ENCODE peak calls at places on chromosome 1, in five cellular contexts. P is transverse colon; N is CD4-positive, alpha-beta memory T cell; C is BE2C; Y is stomach. F is an unnamed sample. For H3K36me3, the result is how much of the 10 kb centered on the place peaks cover.

GRCh38 chr1:43048601-43049011 is 89.9 kb upstream of the SLC2A1 start:
- DNase-seq in N (no peak), C (peak), P (no peak), Y (no peak), F (peak)

GRCh38 chr1:204442376-204443259 is 31.0 kb upstream of the PPP1R15B start:
- DNase-seq in N (no peak), Y (no peak), C (no peak), P (no peak), F (no peak)

GRCh38 chr1:99674665-99675064 is 28.8 kb downstream of the PALMD start:
- DNase-seq in C (no peak), N (no peak), Y (no peak), P (no peak), F (peak)

GRCh38 chr1:244239261-244239770 is 188.2 kb downstream of the ZBTB18 start:
- DNase-seq in C (no peak), Y (no peak), N (no peak), P (no peak), F (peak)

GRCh38 chr1:118360817-118361216 is 175.8 kb upstream of the SPAG17 start:
- DNase-seq in Y (no peak), P (no peak), N (no peak), C (no peak), F (peak)

GRCh38 chr1:205676597-205676996 is 3.7 kb downstream of the SLC45A3 start:
- DNase-seq in N (no peak), P (no peak), C (no peak), Y (no peak), F (no peak)

GRCh38 chr1:220368352-220369265 is 96.4 kb upstream of the RAB3GAP2 start:
- DNase-seq in P (no peak), C (no peak), Y (no peak), N (no peak), F (peak)

GRCh38 chr1:27940297-27940696 is 5.5 kb downstream of the SMPDL3B start:
- DNase-seq in Y (peak), P (peak), C (peak), N (peak), F (no peak)

GRCh38 chr1:238063454-238063853 is 172.7 kb upstream of the ZP4 start:
- DNase-seq in C (peak), N (no peak), P (no peak), Y (no peak), F (peak)

GRCh38 chr1:46595127-46595526 is 8.9 kb downstream of the MKNK1 start:
- DNase-seq in P (peak), C (no peak), N (no peak), Y (no peak), F (no peak)

GRCh38 chr1:106817626-106818025 is 238.8 kb upstream of the PRMT6 start:
- DNase-seq in P (no peak), C (no peak), Y (no peak), N (no peak), F (no peak)

GRCh38 chr1:24980836-24981631 is 51.0 kb upstream of the RUNX3 start:
- DNase-seq in C (no peak), Y (no peak), P (no peak), N (no peak), F (peak)

DNA sequence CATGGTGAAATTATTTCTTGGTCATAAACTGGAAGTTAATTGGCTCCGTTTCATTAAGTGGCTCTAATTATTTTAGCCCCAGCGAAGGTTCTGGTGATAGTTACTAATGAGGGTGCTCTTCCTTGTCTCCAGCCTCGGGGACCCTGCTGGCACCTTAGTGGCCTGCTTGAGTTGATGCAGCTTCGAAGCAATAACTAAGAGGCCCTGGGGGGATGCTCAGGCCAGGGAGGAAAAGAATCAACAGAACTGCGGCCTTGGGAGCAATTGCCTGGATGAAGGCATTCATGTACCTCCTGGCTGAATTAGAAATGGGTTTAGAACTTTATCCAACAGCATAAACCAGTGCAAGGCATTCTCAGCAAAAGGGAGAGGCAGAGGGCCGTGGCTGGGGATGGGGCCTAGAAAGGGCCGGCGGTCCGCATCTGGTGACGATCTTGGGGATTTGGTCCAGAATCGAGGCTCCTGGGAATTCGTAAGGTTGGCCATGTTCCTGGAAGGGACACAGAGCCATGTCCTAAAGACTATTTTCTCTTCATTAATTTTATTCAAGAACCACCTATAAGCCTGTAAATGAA is 100.0 kb upstream of the AJAP1 start:
- DNase-seq in Y (no peak), C (no peak), N (no peak), P (no peak), F (no peak)
- H3K36me3 ChIP-seq in Y (under half), C (under half), N (under half), P (under half), F (under half)

GRCh38 chr1:208238710-208239517 is 5.3 kb downstream of the PLXNA2 start:
- DNase-seq in N (peak), P (no peak), Y (no peak), C (peak), F (peak)

GRCh38 chr1:208240698-208241355 is 3.4 kb downstream of the PLXNA2 start:
- DNase-seq in Y (no peak), N (no peak), P (no peak), C (no peak), F (no peak)

GRCh38 chr1:208241541-208241940 is 2.6 kb downstream of the PLXNA2 start:
- DNase-seq in N (no peak), P (no peak), Y (no peak), C (peak), F (no peak)

GRCh38 chr1:208242186-208242585 is 2.0 kb downstream of the PLXNA2 start:
- DNase-seq in P (no peak), C (no peak), Y (no peak), N (no peak), F (no peak)

DNA sequence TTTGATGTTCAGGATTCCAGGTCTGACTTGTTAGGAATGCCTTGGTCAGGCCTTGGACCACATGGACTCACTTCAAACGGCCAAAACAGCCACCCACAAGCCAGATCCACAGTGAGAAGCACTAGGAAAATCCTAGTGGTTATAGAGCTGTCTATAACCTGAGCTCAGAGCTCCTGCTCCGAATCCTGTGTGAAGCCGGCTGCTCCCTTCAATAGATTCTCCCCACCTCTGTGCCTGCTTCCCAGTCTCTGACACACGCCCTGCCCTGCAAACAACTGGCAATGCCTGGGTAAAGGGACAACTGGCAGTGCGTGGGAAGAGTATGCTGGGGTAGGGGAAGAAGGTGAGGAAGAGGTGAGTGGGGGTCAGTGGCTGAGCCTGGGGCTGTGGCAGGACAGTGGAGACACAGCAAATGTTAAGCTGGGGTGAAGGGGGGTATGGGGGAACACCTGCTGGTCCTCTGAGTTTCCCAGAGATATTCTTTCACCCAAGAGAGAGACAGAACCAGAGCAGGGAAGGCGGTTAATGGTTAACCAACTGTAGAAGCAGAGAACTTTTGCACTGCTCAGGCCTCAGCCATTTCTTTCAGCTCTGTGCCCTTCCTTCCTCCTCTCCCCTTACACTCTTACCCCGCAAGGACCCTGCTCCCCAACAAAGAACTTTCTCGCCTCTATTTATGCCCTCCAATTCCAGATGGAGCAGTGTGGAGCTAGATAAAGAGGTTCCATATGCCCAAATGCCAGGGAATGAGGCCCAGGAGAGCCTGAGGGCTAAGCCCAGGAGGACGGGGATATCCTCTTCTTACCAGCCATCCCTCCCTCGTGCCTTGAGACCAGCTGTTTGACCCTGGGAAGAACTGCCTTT is 4.4 kb downstream of the PLXNA2 start:
- DNase-seq in Y (peak), N (no peak), C (no peak), P (peak), F (no peak)
- H3K4me3 ChIP-seq in Y (no peak), N (no peak), C (peak), P (peak), F (no peak)

DNA sequence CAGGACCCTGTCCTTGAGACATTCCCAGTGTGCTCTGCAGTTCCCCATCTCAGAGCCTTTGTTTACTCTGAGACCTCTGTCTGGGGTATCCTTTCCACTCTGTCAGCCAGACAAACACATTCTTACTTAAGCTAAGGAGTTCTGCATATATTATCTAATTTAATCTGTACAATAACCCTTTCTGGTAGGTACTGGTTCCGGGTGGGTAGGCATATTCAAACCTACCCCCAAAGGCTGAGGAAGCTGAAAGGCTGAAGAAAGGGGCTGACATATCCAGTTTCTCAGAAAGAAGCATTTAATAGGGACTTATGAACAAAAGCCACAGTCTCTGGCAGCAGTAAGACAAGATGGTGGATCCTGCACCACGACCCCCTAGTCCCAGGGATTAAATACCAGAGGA is 53.1 kb downstream of the KCNN3 start:
- DNase-seq in P (no peak), N (no peak), Y (no peak), C (no peak), F (no peak)
- H3K36me3 ChIP-seq in P (under half), N (under half), Y (under half), C (under half), F (under half)

GRCh38 chr1:189350983-189351616 is 1126.6 kb downstream of the BRINP3 start:
- DNase-seq in C (no peak), Y (no peak), N (no peak), P (no peak), F (no peak)
- H3K4me3 ChIP-seq in C (peak), Y (no peak), N (no peak), P (no peak), F (no peak)

GRCh38 chr1:151418048-151418447 is 18.7 kb downstream of the PSMB4 start:
- DNase-seq in Y (no peak), N (no peak), P (no peak), C (no peak), F (no peak)
- H3K36me3 ChIP-seq in Y (under half), N (under half), P (half or more), C (half or more), F (under half)

DNA sequence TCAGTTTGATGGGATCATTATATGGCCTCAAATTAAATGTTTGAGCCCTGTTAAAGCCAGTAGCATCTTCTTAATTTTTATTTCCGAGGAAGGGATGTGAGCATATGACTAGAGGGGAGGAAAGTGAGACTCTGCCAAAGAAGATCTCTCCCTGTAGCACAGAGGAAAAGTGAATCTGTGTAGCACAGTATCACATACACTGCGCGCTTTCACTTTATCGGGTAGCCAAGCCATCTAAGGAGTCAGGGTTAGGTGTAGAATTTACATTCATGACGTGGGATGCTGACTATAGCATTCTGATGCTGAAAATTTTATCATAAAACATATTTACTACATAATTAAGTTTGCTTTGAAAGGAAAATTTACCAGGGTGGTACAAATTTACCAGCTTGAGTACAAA is 24.0 kb downstream of the LRRC8D start:
- DNase-seq in Y (no peak), N (no peak), P (no peak), C (no peak), F (no peak)
- H3K4me3 ChIP-seq in Y (no peak), N (peak), P (no peak), C (peak), F (no peak)

DNA sequence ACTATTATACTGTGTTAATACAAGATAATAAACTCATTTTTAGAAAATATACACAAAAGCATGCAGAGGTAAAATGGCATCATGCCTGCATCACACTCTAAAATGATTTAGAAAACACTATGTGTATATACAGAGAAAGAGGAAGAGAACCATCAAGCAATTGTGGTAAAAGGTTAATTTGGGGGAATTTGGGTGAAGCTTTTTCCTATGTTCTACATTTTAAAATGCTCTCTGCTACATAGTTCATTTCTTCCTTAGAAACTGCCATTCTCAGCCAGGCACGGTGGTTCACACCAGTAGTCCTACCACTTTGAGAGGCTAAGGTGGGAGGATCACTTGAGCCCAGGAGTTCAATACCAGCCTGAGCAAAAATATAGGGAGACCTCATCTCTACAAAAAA is 44.1 kb downstream of the GON4L start:
- DNase-seq in P (no peak), Y (no peak), N (no peak), C (no peak), F (no peak)
- H3K36me3 ChIP-seq in P (under half), Y (under half), N (under half), C (under half), F (under half)

F was measured in bronchial epithelial cell.